ENCODE peak calls at places on chromosomes 7 and 10, in seven cellular contexts. I is ovary, B is transverse colon, Y is thyroid gland, T is adrenal gland, Q is right lobe of liver, K is tibial nerve. R is an unnamed sample.

GRCh38 chr10:80290474-80291220 is 1.2 kb upstream of the MAT1A start:
- DNase-seq in Y (no peak), K (no peak), T (no peak), Q (peak; percentile 72), B (no peak), I (no peak), R (no peak)

GRCh38 chr10:4353059-4353655 is 472.9 kb upstream of the AKR1E2 start:
- DNase-seq in T (no peak), K (no peak), Y (peak; percentile 7), I (no peak), B (no peak), Q (no peak), R (no peak)

GRCh38 chr7:40698214-40698920 is 563.6 kb downstream of the SUGCT start:
- DNase-seq in Y (no peak), Q (no peak), I (no peak), T (no peak), K (no peak), B (no peak), R (no peak)

GRCh38 chr7:27201231-27202017 is 1.5 kb upstream of the HOXA13 start:
- DNase-seq in Y (no peak), Q (no peak), I (no peak), T (no peak), B (no peak), K (no peak), R (no peak)

GRCh38 chr7:105198223-105198622 is 184.2 kb downstream of the KMT2E start:
- DNase-seq in Q (no peak), B (no peak), Y (no peak), I (no peak), T (no peak), K (no peak), R (no peak)

GRCh38 chr10:27500886-27501285 is 3.2 kb upstream of the RAB18 start:
- DNase-seq in K (no peak), Q (no peak), B (no peak), Y (no peak), T (no peak), I (no peak), R (no peak)

GRCh38 chr10:108412323-108412722 is 1247.8 kb upstream of the SORCS1 start:
- DNase-seq in K (no peak), I (no peak), Y (no peak), Q (no peak), B (no peak), T (no peak), R (no peak)

GRCh38 chr10:71433983-71434744 is 37.4 kb downstream of the CDH23 start:
- DNase-seq in K (no peak), B (no peak), I (no peak), Y (no peak), Q (peak; percentile 30), T (no peak), R (no peak)

GRCh38 chr10:43671659-43672555 is 23.2 kb upstream of the ZNF32 start:
- DNase-seq in Q (peak; percentile 69), B (peak; percentile 30), K (peak; percentile 95), T (peak; percentile 57), Y (peak; percentile 58), I (peak; percentile 51), R (no peak)

GRCh38 chr10:13707156-13707881 is 120.6 kb downstream of the PRPF18 start:
- DNase-seq in Y (peak; percentile 68), Q (peak; percentile 82), T (peak; percentile 72), K (peak; percentile 75), B (peak; percentile 75), I (peak; percentile 78), R (no peak)

GRCh38 chr10:1047937-1048336 is 982 bp downstream of the IDI1 start:
- DNase-seq in Q (no peak), Y (peak; percentile 14), K (no peak), T (peak; percentile 46), B (peak; percentile 36), I (no peak), R (no peak)

GRCh38 chr10:28219241-28219640 is 83.6 kb downstream of the MPP7 start:
- DNase-seq in T (no peak), I (no peak), K (no peak), B (no peak), Y (no peak), Q (no peak), R (no peak)

GRCh38 chr7:12402365-12402725 is 1.3 kb downstream of the VWDE start:
- DNase-seq in Q (no peak), K (no peak), I (no peak), T (no peak), B (no peak), Y (no peak), R (no peak)

GRCh38 chr7:155357573-155358041 is 59.9 kb downstream of the INSIG1 start:
- DNase-seq in Y (no peak), K (no peak), I (no peak), Q (peak; percentile 33), T (no peak), B (no peak), R (no peak)

GRCh38 chr7:135204271-135204872 is 7.0 kb downstream of the WDR91 start:
- DNase-seq in I (peak; percentile 61), Y (no peak), B (no peak), T (no peak), Q (no peak), K (no peak), R (no peak)

GRCh38 chr7:95545007-95545615 is 51.2 kb downstream of the PDK4 start:
- DNase-seq in K (peak; percentile 72), I (no peak), B (peak; percentile 73), Y (peak; percentile 62), T (peak; percentile 57), Q (peak; percentile 64), R (no peak)

GRCh38 chr10:92965314-92965713 is 95.3 kb upstream of the CYP26C1 start:
- DNase-seq in Q (no peak), K (peak; percentile 25), I (no peak), B (no peak), Y (no peak), T (no peak), R (no peak)

GRCh38 chr7:84188811-84189405 is 5.7 kb downstream of the SEMA3A start:
- DNase-seq in Q (no peak), B (no peak), I (no peak), K (no peak), T (no peak), Y (no peak), R (no peak)
- TF ChIP-seq CTCF in Q (peak; percentile 24), B (peak; percentile 13), I (no peak), K (no peak), T (no peak), Y (peak; percentile 30), R (no peak)

GRCh38 chr7:56639173-56639746 is 493.0 kb downstream of the ZNF479 start:
- DNase-seq in B (no peak), K (no peak), Q (no peak), Y (no peak), T (no peak), I (no peak), R (no peak)
- H3K9me3 ChIP-seq in B (peaks cover 73% of the 10 kb centered on the region), K (peaks cover 81% of the 10 kb centered on the region), Q (peaks cover 16% of the 10 kb centered on the region), Y (peaks cover 9% of the 10 kb centered on the region), T (peaks cover 4% of the 10 kb centered on the region), I (no peaks in the 10 kb centered on the region), R (peaks cover 75% of the 10 kb centered on the region)

GRCh38 chr10:110211455-110211843 is 4.0 kb downstream of the MXI1 start:
- DNase-seq in K (no peak), I (no peak), B (no peak), T (no peak), Q (no peak), Y (no peak), R (no peak)
- TF ChIP-seq POLR2A in K (no peak), I (no peak), B (no peak), T (no peak), Q (peak; percentile 3), Y (no peak), R (no peak)

DNA sequence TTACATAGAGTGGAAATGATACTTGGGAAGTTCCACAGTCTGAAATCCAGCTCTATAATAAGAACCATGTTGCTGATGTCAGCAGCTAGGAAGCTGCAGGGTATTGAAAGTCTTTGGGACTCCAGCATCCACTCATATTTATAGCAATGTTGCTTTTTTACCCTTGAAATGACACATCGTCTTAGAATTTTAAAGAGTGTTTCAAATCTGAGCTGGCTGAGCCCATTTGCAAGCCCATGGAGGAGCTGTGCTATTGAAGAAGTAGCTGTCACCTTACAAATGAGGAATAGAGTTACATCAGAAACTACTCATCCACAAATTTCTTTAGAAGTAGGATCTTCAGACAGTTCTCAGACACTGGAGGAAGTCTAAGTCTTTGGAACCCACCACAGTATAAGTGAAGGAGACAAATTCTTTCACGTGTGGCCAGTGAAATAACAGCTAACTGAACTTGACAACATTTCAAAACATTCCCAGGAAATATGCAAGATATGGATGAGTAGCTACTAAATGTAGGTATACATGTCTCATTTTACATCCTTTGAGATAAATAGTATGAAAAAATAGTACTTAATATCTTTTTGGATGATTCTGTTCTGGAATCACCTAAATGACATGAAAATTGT is 203.6 kb downstream of the ZNF365 start:
- DNase-seq in T (no peak), I (no peak), Q (no peak), Y (no peak), B (no peak), K (no peak), R (no peak)
- TF ChIP-seq CTCF in T (no peak), I (no peak), Q (no peak), Y (no peak), B (no peak), K (no peak), R (no peak)

DNA sequence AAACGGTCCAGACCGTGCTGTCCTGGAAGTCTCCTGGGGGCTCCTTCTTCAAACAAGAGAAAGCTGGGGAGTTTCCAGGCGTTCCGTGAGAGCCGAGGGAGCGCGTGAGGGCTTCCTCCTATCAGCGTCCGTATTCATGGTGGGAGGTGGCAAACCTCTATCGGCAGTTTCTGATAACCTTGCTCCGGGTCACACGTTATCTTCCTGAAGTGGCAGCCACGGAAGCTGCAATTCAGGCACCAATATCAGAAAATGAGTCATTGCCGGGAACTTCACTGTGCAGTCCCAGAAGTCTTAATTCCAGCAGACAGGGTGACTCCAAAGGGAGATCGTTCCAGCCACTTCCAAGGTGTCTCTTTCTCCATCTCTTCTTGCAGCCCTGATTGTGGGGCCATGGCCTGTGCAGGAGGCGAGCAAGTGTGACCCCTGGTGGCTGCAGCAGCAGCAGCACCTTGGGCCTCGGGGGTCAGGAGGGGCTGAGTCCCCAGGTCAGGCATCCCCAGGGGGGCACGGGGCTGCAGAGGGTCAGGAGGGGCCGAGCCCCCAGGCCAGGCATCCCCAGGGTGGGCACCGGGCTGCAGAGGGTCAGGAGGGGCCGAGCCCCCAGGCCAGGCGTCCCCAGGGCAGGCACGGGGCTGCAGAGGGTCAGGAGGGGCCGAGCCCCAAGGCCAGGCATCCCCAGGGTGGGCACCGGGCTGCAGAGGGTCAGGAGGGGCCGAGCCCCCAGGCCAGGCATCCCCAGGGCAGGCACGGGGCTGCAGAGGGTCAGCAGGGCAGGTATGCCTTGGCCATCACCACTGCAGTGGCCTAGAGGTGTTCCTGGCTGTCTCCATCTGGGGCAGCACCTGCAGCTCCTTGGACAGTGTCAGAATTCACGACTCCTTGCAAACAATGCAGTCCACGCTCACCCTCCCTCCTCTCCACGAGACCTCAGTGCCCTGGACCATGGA is 538.7 kb downstream of the DNAJB6 start:
- DNase-seq in I (no peak), T (peak; percentile 23), Q (no peak), B (no peak), K (no peak), Y (no peak), R (no peak)
- H3K9me3 ChIP-seq in I (no peaks in the 10 kb centered on the region), T (no peaks in the 10 kb centered on the region), Q (no peaks in the 10 kb centered on the region), B (no peaks in the 10 kb centered on the region), K (no peaks in the 10 kb centered on the region), Y (no peaks in the 10 kb centered on the region), R (no peaks in the 10 kb centered on the region)

GRCh38 chr10:117004627-117005453 is at the start of gene SHTN1:
- DNase-seq in Y (peak; percentile 93), T (peak; percentile 78), K (peak; percentile 28), Q (peak; percentile 96), B (peak; percentile 92), I (peak; percentile 87), R (no peak)
- TF ChIP-seq POLR2A in Y (no peak), T (peak; percentile 66), K (no peak), Q (peak; percentile 81), B (peak; percentile 83), I (no peak), R (no peak)

GRCh38 chr10:35546824-35547225 is 58.3 kb upstream of the GJD4 start:
- DNase-seq in Y (no peak), I (no peak), B (no peak), T (no peak), Q (no peak), K (no peak), R (no peak)
- TF ChIP-seq CTCF in Y (no peak), I (no peak), B (no peak), T (no peak), Q (no peak), K (no peak), R (no peak)